ENCODE peak calls at places on chromosomes 12 and 14, in eight cellular contexts. One of them, this sample, is unnamed.
A peak's percentile ranks its signal among the peaks of the same experiment; 100 is the strongest.

GRCh38 chr14:94129111-94129757 is at the start of gene IFI27L2:
- DNase-seq in neuronal stem cell: peak; percentile 80
- DNase-seq in SK-N-SH: peak; percentile 88
- DNase-seq in colonic mucosa: peak; percentile 81
- DNase-seq in K562: peak; percentile 86
- DNase-seq in fibroblast of lung: peak; percentile 85
- DNase-seq in endothelial cell of umbilical vein: peak; percentile 59
- DNase-seq in HCT116: peak; percentile 59
- DNase-seq in this sample: peak; percentile 96

GRCh38 chr12:106791531-106791930 is 17.0 kb downstream of the RIC8B start:
- DNase-seq in neuronal stem cell: no peak
- DNase-seq in SK-N-SH: no peak
- DNase-seq in colonic mucosa: no peak
- DNase-seq in K562: no peak
- DNase-seq in fibroblast of lung: no peak
- DNase-seq in endothelial cell of umbilical vein: peak; percentile 47
- DNase-seq in HCT116: no peak
- DNase-seq in this sample: no peak

GRCh38 chr12:87270894-87271293 is 758.3 kb downstream of the C12orf50 start:
- DNase-seq in neuronal stem cell: peak; percentile 29
- DNase-seq in SK-N-SH: no peak
- DNase-seq in colonic mucosa: no peak
- DNase-seq in K562: no peak
- DNase-seq in fibroblast of lung: peak; percentile 71
- DNase-seq in endothelial cell of umbilical vein: no peak
- DNase-seq in HCT116: no peak
- DNase-seq in this sample: no peak

GRCh38 chr14:95163666-95164065 is 6.3 kb upstream of the DICER1 start:
- DNase-seq in neuronal stem cell: no peak
- DNase-seq in SK-N-SH: no peak
- DNase-seq in colonic mucosa: no peak
- DNase-seq in K562: no peak
- DNase-seq in fibroblast of lung: no peak
- DNase-seq in endothelial cell of umbilical vein: no peak
- DNase-seq in HCT116: no peak
- DNase-seq in this sample: no peak

GRCh38 chr12:76670776-76671175 is 93.1 kb upstream of the ZDHHC17 start:
- DNase-seq in neuronal stem cell: no peak
- DNase-seq in SK-N-SH: no peak
- DNase-seq in colonic mucosa: no peak
- DNase-seq in K562: no peak
- DNase-seq in fibroblast of lung: peak; percentile 67
- DNase-seq in endothelial cell of umbilical vein: no peak
- DNase-seq in HCT116: no peak
- DNase-seq in this sample: no peak

GRCh38 chr12:132379996-132380395 is 50.6 kb upstream of the GALNT9 start:
- DNase-seq in neuronal stem cell: no peak
- DNase-seq in SK-N-SH: peak; percentile 71
- DNase-seq in colonic mucosa: no peak
- DNase-seq in K562: no peak
- DNase-seq in fibroblast of lung: no peak
- DNase-seq in endothelial cell of umbilical vein: no peak
- DNase-seq in HCT116: no peak
- DNase-seq in this sample: peak; percentile 43

GRCh38 chr12:38689704-38690103 is 215.7 kb downstream of the CPNE8 start:
- DNase-seq in neuronal stem cell: no peak
- DNase-seq in SK-N-SH: no peak
- DNase-seq in colonic mucosa: no peak
- DNase-seq in K562: no peak
- DNase-seq in fibroblast of lung: peak; percentile 41
- DNase-seq in endothelial cell of umbilical vein: no peak
- DNase-seq in HCT116: no peak
- DNase-seq in this sample: no peak

GRCh38 chr14:55577229-55577628 is 2.8 kb upstream of the KTN1 start:
- DNase-seq in neuronal stem cell: no peak
- DNase-seq in SK-N-SH: no peak
- DNase-seq in colonic mucosa: no peak
- DNase-seq in K562: no peak
- DNase-seq in fibroblast of lung: no peak
- DNase-seq in endothelial cell of umbilical vein: no peak
- DNase-seq in HCT116: no peak
- DNase-seq in this sample: no peak

GRCh38 chr14:61420326-61420725 is 98.9 kb downstream of the PRKCH start:
- DNase-seq in neuronal stem cell: no peak
- DNase-seq in SK-N-SH: no peak
- DNase-seq in colonic mucosa: no peak
- DNase-seq in K562: no peak
- DNase-seq in fibroblast of lung: peak; percentile 27
- DNase-seq in endothelial cell of umbilical vein: peak; percentile 43
- DNase-seq in HCT116: peak; percentile 6
- DNase-seq in this sample: peak; percentile 76

GRCh38 chr14:36518586-36519430 is 1.2 kb downstream of the NKX2-1 start:
- DNase-seq in neuronal stem cell: peak; percentile 30
- DNase-seq in SK-N-SH: peak; percentile 26
- DNase-seq in colonic mucosa: no peak
- DNase-seq in K562: no peak
- DNase-seq in fibroblast of lung: no peak
- DNase-seq in endothelial cell of umbilical vein: no peak
- DNase-seq in HCT116: no peak
- DNase-seq in this sample: peak; percentile 76

GRCh38 chr12:45966486-45966885 is 23.9 kb downstream of the SCAF11 start:
- DNase-seq in neuronal stem cell: no peak
- DNase-seq in SK-N-SH: no peak
- DNase-seq in colonic mucosa: no peak
- DNase-seq in K562: no peak
- DNase-seq in fibroblast of lung: peak; percentile 92
- DNase-seq in endothelial cell of umbilical vein: peak; percentile 71
- DNase-seq in HCT116: no peak
- DNase-seq in this sample: no peak

GRCh38 chr12:14841761-14842160 is 1.6 kb downstream of the ART4 start:
- DNase-seq in neuronal stem cell: no peak
- DNase-seq in SK-N-SH: no peak
- DNase-seq in colonic mucosa: no peak
- DNase-seq in K562: no peak
- DNase-seq in fibroblast of lung: peak; percentile 78
- DNase-seq in endothelial cell of umbilical vein: peak; percentile 93
- DNase-seq in HCT116: no peak
- DNase-seq in this sample: peak; percentile 59

GRCh38 chr12:103994235-103994634 is 28.6 kb downstream of the TDG start:
- DNase-seq in neuronal stem cell: no peak
- DNase-seq in SK-N-SH: no peak
- DNase-seq in colonic mucosa: no peak
- DNase-seq in K562: no peak
- DNase-seq in fibroblast of lung: peak; percentile 27
- DNase-seq in endothelial cell of umbilical vein: no peak
- DNase-seq in HCT116: no peak
- DNase-seq in this sample: no peak

GRCh38 chr14:35044939-35045797 is 904 bp upstream of the FAM177A1 start:
- DNase-seq in neuronal stem cell: no peak
- DNase-seq in SK-N-SH: peak; percentile 22
- DNase-seq in colonic mucosa: no peak
- DNase-seq in K562: no peak
- DNase-seq in fibroblast of lung: peak; percentile 64
- DNase-seq in endothelial cell of umbilical vein: no peak
- DNase-seq in HCT116: no peak
- DNase-seq in this sample: no peak

GRCh38 chr12:124295431-124296058 is 652 bp downstream of the RFLNA start:
- DNase-seq in neuronal stem cell: no peak
- DNase-seq in SK-N-SH: peak; percentile 73
- DNase-seq in colonic mucosa: peak; percentile 52
- DNase-seq in K562: no peak
- DNase-seq in fibroblast of lung: no peak
- DNase-seq in endothelial cell of umbilical vein: no peak
- DNase-seq in HCT116: no peak
- DNase-seq in this sample: peak; percentile 77

GRCh38 chr12:87469295-87469694 is 559.9 kb downstream of the C12orf50 start:
- DNase-seq in neuronal stem cell: no peak
- DNase-seq in SK-N-SH: no peak
- DNase-seq in colonic mucosa: no peak
- DNase-seq in K562: no peak
- DNase-seq in fibroblast of lung: peak; percentile 54
- DNase-seq in endothelial cell of umbilical vein: no peak
- DNase-seq in HCT116: no peak
- DNase-seq in this sample: no peak

GRCh38 chr14:51929156-51929555 is 60.2 kb upstream of the RTRAF start:
- DNase-seq in neuronal stem cell: no peak
- DNase-seq in SK-N-SH: no peak
- DNase-seq in colonic mucosa: no peak
- DNase-seq in K562: no peak
- DNase-seq in fibroblast of lung: peak; percentile 70
- DNase-seq in endothelial cell of umbilical vein: no peak
- DNase-seq in HCT116: no peak
- DNase-seq in this sample: no peak

GRCh38 chr14:68975667-68976066 is 3.4 kb downstream of the ACTN1 start:
- DNase-seq in neuronal stem cell: no peak
- DNase-seq in SK-N-SH: no peak
- DNase-seq in colonic mucosa: no peak
- DNase-seq in K562: no peak
- DNase-seq in fibroblast of lung: peak; percentile 94
- DNase-seq in endothelial cell of umbilical vein: peak; percentile 46
- DNase-seq in HCT116: no peak
- DNase-seq in this sample: peak; percentile 47
- H3K9ac ChIP-seq in neuronal stem cell: no peak overlapping the region
- H3K9ac ChIP-seq in SK-N-SH: peak overlapping the region; percentile 99
- H3K9ac ChIP-seq in colonic mucosa: no peak overlapping the region
- H3K9ac ChIP-seq in K562: no peak overlapping the region
- H3K9ac ChIP-seq in fibroblast of lung: no peak overlapping the region
- H3K9ac ChIP-seq in endothelial cell of umbilical vein: peak overlapping the region; percentile 10
- H3K9ac ChIP-seq in HCT116: no peak overlapping the region
- H3K9ac ChIP-seq in this sample: no peak overlapping the region

GRCh38 chr14:89953602-89954001 is 928 bp downstream of the EFCAB11 start:
- DNase-seq in neuronal stem cell: no peak
- DNase-seq in SK-N-SH: no peak
- DNase-seq in colonic mucosa: no peak
- DNase-seq in K562: no peak
- DNase-seq in fibroblast of lung: no peak
- DNase-seq in endothelial cell of umbilical vein: no peak
- DNase-seq in HCT116: no peak
- DNase-seq in this sample: no peak
- H3K4me3 ChIP-seq in neuronal stem cell: no peak overlapping the region
- H3K4me3 ChIP-seq in SK-N-SH: peak overlapping the region; percentile 89
- H3K4me3 ChIP-seq in colonic mucosa: no peak overlapping the region
- H3K4me3 ChIP-seq in K562: peak overlapping the region; percentile 85
- H3K4me3 ChIP-seq in fibroblast of lung: peak overlapping the region; percentile 79
- H3K4me3 ChIP-seq in endothelial cell of umbilical vein: no peak overlapping the region
- H3K4me3 ChIP-seq in HCT116: peak overlapping the region; percentile 76
- H3K4me3 ChIP-seq in this sample: peak overlapping the region; percentile 90

GRCh38 chr12:7787574-7788315 is 1.5 kb upstream of the NANOG start:
- DNase-seq in neuronal stem cell: no peak
- DNase-seq in SK-N-SH: no peak
- DNase-seq in colonic mucosa: no peak
- DNase-seq in K562: no peak
- DNase-seq in fibroblast of lung: no peak
- DNase-seq in endothelial cell of umbilical vein: no peak
- DNase-seq in HCT116: no peak
- DNase-seq in this sample: peak; percentile 88

DNA sequence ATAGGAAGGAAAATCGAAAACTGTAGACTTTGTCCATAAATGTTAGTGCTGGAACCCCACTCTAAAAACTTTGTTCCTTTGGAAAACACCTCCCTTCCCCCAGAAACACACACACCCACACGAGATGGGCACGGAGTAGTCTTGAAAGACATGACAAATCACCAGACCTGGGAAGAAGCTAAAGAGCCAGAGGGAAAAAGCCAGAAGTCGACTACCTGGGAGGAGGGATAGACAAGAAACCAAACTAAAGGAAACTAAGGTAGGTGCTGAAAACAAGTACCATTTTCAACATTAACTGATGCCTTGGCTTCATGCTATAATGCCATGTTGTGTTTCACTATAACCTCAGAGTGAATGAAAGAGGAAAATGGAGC is 899 bp upstream of the NANOG start:
- DNase-seq in neuronal stem cell: no peak
- DNase-seq in SK-N-SH: no peak
- DNase-seq in colonic mucosa: no peak
- DNase-seq in K562: no peak
- DNase-seq in fibroblast of lung: no peak
- DNase-seq in endothelial cell of umbilical vein: no peak
- DNase-seq in HCT116: no peak
- DNase-seq in this sample: no peak
- H3K9ac ChIP-seq in neuronal stem cell: no peak overlapping the region
- H3K9ac ChIP-seq in SK-N-SH: no peak overlapping the region
- H3K9ac ChIP-seq in colonic mucosa: no peak overlapping the region
- H3K9ac ChIP-seq in K562: no peak overlapping the region
- H3K9ac ChIP-seq in fibroblast of lung: no peak overlapping the region
- H3K9ac ChIP-seq in endothelial cell of umbilical vein: no peak overlapping the region
- H3K9ac ChIP-seq in HCT116: no peak overlapping the region
- H3K9ac ChIP-seq in this sample: peak overlapping the region; percentile 7

GRCh38 chr12:94594443-94594825 is 55.9 kb downstream of the TMCC3 start:
- DNase-seq in neuronal stem cell: no peak
- DNase-seq in SK-N-SH: no peak
- DNase-seq in colonic mucosa: no peak
- DNase-seq in K562: no peak
- DNase-seq in fibroblast of lung: no peak
- DNase-seq in endothelial cell of umbilical vein: peak; percentile 24
- DNase-seq in HCT116: no peak
- DNase-seq in this sample: no peak
- H3K4me3 ChIP-seq in neuronal stem cell: no peak overlapping the region
- H3K4me3 ChIP-seq in SK-N-SH: no peak overlapping the region
- H3K4me3 ChIP-seq in colonic mucosa: no peak overlapping the region
- H3K4me3 ChIP-seq in K562: no peak overlapping the region
- H3K4me3 ChIP-seq in fibroblast of lung: no peak overlapping the region
- H3K4me3 ChIP-seq in endothelial cell of umbilical vein: no peak overlapping the region
- H3K4me3 ChIP-seq in HCT116: no peak overlapping the region
- H3K4me3 ChIP-seq in this sample: no peak overlapping the region

DNA sequence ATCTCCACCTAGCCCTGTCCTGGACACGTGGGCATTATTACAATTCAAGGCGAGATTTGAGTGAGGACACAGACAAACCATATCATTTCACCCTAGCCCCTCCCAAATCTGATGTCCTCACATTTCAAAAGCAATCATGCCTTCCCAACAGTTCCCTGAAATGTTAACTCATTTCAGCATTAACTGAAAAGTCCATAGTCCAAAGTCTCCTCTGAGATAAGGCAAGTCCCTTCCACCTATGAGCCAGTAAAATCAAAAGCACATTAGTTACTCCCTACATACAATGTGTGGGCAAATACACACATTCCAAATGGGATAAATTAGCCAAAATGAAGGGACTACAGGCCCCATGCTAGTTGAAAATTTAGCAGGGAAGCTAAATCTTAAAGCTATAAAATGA is 546.0 kb upstream of the LMO3 start:
- DNase-seq in neuronal stem cell: no peak
- DNase-seq in SK-N-SH: no peak
- DNase-seq in colonic mucosa: no peak
- DNase-seq in K562: no peak
- DNase-seq in fibroblast of lung: no peak
- DNase-seq in endothelial cell of umbilical vein: no peak
- DNase-seq in HCT116: no peak
- DNase-seq in this sample: no peak
- H3K9ac ChIP-seq in neuronal stem cell: no peak overlapping the region
- H3K9ac ChIP-seq in SK-N-SH: no peak overlapping the region
- H3K9ac ChIP-seq in colonic mucosa: no peak overlapping the region
- H3K9ac ChIP-seq in K562: no peak overlapping the region
- H3K9ac ChIP-seq in fibroblast of lung: no peak overlapping the region
- H3K9ac ChIP-seq in endothelial cell of umbilical vein: no peak overlapping the region
- H3K9ac ChIP-seq in HCT116: no peak overlapping the region
- H3K9ac ChIP-seq in this sample: no peak overlapping the region

This sample was measured in endodermal cell.